ENCODE peak calls at places on chromosomes 13 and 19, in four cellular contexts. E, B, G and O are unnamed samples.

GRCh38 chr19:33071887-33072286 is 7.2 kb upstream of the RHPN2 start:
- DNase-seq in E (no peak), B (no peak), G (no peak), O (no peak)

GRCh38 chr19:45593520-45593919 is 8.5 kb downstream of the GPR4 start:
- DNase-seq in E (no peak), B (no peak), G (no peak), O (no peak)

GRCh38 chr13:29598321-29598720 is 2.8 kb upstream of the SLC7A1 start:
- DNase-seq in E (no peak), B (no peak), G (no peak), O (no peak)

GRCh38 chr19:51372649-51373504 is at the start of gene NKG7:
- DNase-seq in E (no peak), B (no peak), G (peak; percentile 25), O (peak; percentile 54)

GRCh38 chr13:60707878-60708277 is 310.9 kb downstream of the TDRD3 start:
- DNase-seq in E (no peak), B (no peak), G (no peak), O (no peak)

GRCh38 chr19:29530549-29531457 is 5.0 kb downstream of the VSTM2B start:
- DNase-seq in E (no peak), B (peak; percentile 49), G (no peak), O (no peak)

GRCh38 chr13:45538382-45538781 is 73.6 kb downstream of the COG3 start:
- DNase-seq in E (no peak), B (no peak), G (no peak), O (no peak)

GRCh38 chr13:80499536-80500280 is 158.8 kb upstream of the SPRY2 start:
- DNase-seq in E (no peak), B (no peak), G (no peak), O (no peak)

GRCh38 chr13:72403396-72404010 is 323.9 kb downstream of the MZT1 start:
- DNase-seq in E (no peak), B (no peak), G (no peak), O (no peak)

GRCh38 chr13:111037838-111038397 is 77.2 kb upstream of the ARHGEF7 start:
- DNase-seq in E (no peak), B (no peak), G (no peak), O (no peak)

GRCh38 chr19:56131651-56132050 is 9.4 kb upstream of the ZNF444 start:
- DNase-seq in E (no peak), B (no peak), G (no peak), O (no peak)

GRCh38 chr19:42111384-42111783 is 20.9 kb downstream of the POU2F2 start:
- DNase-seq in E (no peak), B (no peak), G (no peak), O (no peak)

GRCh38 chr19:38691938-38692457 is 44.5 kb downstream of the ACTN4 start:
- DNase-seq in E (peak; percentile 99), B (peak; percentile 94), G (no peak), O (no peak)

GRCh38 chr19:10653732-10654609 is at the start of gene ILF3:
- DNase-seq in E (peak; percentile 99), B (peak; percentile 100), G (peak; percentile 100), O (peak; percentile 100)
- H3K4me1 ChIP-seq in E (peaks cover 10% of the 10 kb centered on the region), B (no peaks in the 10 kb centered on the region), G (peaks cover 37% of the 10 kb centered on the region), O (peaks cover 57% of the 10 kb centered on the region)

DNA sequence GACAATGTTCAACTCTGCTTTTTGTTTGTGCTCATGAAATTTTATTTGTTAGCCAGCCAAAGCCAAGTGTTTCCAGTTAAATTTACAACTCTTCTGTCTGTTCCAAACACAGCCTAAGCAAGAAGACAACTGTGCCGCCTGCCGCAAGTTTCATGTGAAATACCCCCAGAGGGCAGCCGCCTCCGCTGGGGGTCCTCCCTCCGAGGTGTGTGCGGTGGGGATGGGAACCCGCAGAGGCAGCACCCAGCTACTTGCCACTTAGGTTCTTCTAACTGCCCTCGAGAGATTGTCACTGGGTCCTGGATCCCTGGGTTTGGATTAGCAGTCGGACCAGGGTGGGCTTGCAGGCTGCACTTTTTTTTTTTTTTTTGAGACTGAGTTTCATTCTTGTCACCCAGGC is 28.5 kb downstream of the ATP11A start:
- DNase-seq in E (no peak), B (peak; percentile 58), G (no peak), O (no peak)
- H3K4me1 ChIP-seq in E (peaks cover 56% of the 10 kb centered on the region), B (no peaks in the 10 kb centered on the region), G (no peaks in the 10 kb centered on the region), O (no peaks in the 10 kb centered on the region)

GRCh38 chr13:73777134-73777533 is 357.1 kb downstream of the KLF12 start:
- DNase-seq in E (no peak), B (no peak), G (no peak), O (no peak)

GRCh38 chr13:73776137-73776785 is 357.9 kb downstream of the KLF12 start:
- DNase-seq in E (no peak), B (no peak), G (no peak), O (no peak)

GRCh38 chr13:73779881-73780280 is 354.3 kb downstream of the KLF12 start:
- DNase-seq in E (no peak), B (no peak), G (no peak), O (no peak)

GRCh38 chr13:73781384-73781783 is 352.8 kb downstream of the KLF12 start:
- DNase-seq in E (no peak), B (no peak), G (no peak), O (no peak)

DNA sequence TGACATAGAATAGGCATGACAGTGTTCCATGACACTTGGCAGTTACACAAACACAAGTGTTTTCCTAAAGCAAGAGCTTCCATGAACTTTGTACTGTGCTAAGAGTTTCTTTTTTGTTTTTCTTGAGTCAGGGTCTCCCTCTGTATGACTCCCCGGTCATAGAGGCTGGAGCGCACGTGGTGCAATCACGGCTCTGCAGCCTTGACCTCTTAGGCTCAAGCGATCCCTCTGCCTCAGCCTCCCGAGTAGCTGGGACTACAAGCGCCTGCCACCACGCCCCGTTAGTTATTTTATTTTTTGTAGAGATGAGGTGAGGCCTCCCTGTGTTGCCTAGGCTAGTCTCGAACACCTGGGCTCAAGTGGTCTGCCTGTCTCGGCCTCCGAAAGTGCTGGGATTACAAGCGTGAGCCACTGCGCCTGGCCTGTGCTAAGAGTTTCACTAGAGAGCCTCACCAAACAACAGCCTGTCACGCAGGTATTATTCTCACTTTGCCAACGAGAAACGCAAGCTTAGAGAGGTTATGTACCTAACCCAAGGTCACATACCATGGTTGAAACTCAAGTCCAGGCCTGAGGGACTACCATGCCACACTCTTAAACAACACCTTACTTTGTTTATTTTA is 355.9 kb downstream of the KLF12 start:
- DNase-seq in E (no peak), B (no peak), G (no peak), O (no peak)
- H3K4me1 ChIP-seq in E (no peaks in the 10 kb centered on the region), B (no peaks in the 10 kb centered on the region), G (no peaks in the 10 kb centered on the region), O (peaks cover 7% of the 10 kb centered on the region)

DNA sequence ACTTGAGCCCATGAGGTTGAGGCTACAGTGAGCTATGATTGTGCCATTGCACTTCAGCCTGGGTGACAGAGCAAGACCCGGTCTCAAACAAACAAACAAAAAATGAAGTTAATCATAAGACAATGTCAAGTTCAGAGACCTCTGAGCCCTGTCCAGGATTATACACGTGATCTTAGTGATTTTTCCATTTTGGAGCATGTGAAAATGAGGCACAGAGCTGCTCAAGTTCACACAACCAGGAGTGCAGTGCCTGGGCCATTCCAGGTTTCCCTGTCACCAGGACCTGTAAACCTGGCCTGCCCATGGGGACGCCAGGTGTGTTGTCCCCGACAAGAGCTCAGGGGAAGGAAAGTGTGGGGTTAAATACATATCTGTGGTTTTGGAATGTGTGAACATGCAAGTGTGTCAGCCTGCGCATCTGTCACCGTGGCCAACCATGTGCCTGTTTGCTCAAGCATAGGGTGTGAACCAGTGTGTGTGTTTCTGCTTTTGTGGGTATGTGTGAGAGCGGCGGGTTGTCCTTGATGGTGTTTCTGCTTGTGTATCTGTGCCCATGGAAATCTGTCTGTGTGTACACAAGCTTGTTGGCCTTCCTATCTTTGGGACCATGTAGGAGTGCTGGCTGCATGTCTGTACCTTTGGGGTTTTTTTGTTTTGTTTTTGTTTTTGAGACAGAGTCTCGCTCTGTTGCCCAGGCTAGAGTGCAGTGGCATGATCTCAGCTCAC is 1.5 kb upstream of the FXYD1 start:
- DNase-seq in E (no peak), B (no peak), G (no peak), O (no peak)
- H3K4me1 ChIP-seq in E (peaks cover 13% of the 10 kb centered on the region), B (no peaks in the 10 kb centered on the region), G (peaks cover 16% of the 10 kb centered on the region), O (peaks cover 15% of the 10 kb centered on the region)

DNA sequence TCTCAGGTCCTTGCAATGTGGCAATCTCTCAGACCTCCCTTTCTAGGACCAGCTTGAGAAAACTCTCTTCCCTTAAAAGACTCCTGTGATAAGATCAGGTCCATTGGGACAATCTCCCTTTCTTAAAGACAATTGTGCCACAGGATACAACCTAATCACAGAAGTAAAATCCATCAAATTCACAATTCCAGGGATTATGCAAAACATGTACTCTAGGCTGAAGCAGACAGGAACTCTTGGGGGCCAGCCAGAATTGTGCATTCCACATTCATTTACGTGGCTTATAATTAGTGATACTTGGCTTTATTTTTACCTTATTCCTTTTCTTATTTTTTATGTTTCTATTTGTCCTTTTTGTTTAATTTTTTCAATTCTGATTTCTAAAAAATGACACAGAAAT is 257.9 kb downstream of the KLF12 start:
- DNase-seq in E (no peak), B (no peak), G (no peak), O (no peak)
- H3K4me1 ChIP-seq in E (no peaks in the 10 kb centered on the region), B (no peaks in the 10 kb centered on the region), G (peaks cover 16% of the 10 kb centered on the region), O (peaks cover 47% of the 10 kb centered on the region)

GRCh38 chr19:1852729-1853128 is 4.4 kb upstream of the REXO1 start:
- DNase-seq in E (no peak), B (no peak), G (no peak), O (no peak)
- H3K4me1 ChIP-seq in E (peaks cover 34% of the 10 kb centered on the region), B (no peaks in the 10 kb centered on the region), G (peaks cover 60% of the 10 kb centered on the region), O (peaks cover 70% of the 10 kb centered on the region)